ENCODE peak calls at places on chromosomes 4 and X, in ten cellular contexts. One of them, this sample, is unnamed.

GRCh38 chr4:125265846-125266245 is 48.9 kb upstream of the FAT4 start:
- DNase-seq in EL: no peak
- DNase-seq in H7: no peak
- DNase-seq in COR-L47: no peak
- DNase-seq in stimulated activated CD4-positive, alpha-beta T cell treated with anti-CD3 and anti-CD28 coated beads, Interleukin-1b, Interleukin-23, amount 100 ng/mL, for 4 hours: no peak
- DNase-seq in NT2/D1: no peak
- DNase-seq in left cardiac atrium: no peak
- DNase-seq in naive thymus-derived CD8-positive, alpha-beta T cell: no peak
- DNase-seq in NCI-H2081: no peak
- DNase-seq in HT1080: no peak
- DNase-seq in this sample: no peak

GRCh38 chr4:92198711-92199110 is 105.1 kb upstream of the GRID2 start:
- DNase-seq in EL: peak
- DNase-seq in H7: no peak
- DNase-seq in COR-L47: no peak
- DNase-seq in stimulated activated CD4-positive, alpha-beta T cell treated with anti-CD3 and anti-CD28 coated beads, Interleukin-1b, Interleukin-23, amount 100 ng/mL, for 4 hours: no peak
- DNase-seq in NT2/D1: no peak
- DNase-seq in left cardiac atrium: no peak
- DNase-seq in naive thymus-derived CD8-positive, alpha-beta T cell: no peak
- DNase-seq in NCI-H2081: no peak
- DNase-seq in HT1080: peak
- DNase-seq in this sample: no peak

GRCh38 chr4:154741877-154742851 is 1.6 kb upstream of the LRAT start:
- DNase-seq in EL: peak
- DNase-seq in H7: peak
- DNase-seq in COR-L47: no peak
- DNase-seq in stimulated activated CD4-positive, alpha-beta T cell treated with anti-CD3 and anti-CD28 coated beads, Interleukin-1b, Interleukin-23, amount 100 ng/mL, for 4 hours: no peak
- DNase-seq in NT2/D1: peak
- DNase-seq in left cardiac atrium: no peak
- DNase-seq in naive thymus-derived CD8-positive, alpha-beta T cell: no peak
- DNase-seq in NCI-H2081: no peak
- DNase-seq in HT1080: no peak
- DNase-seq in this sample: no peak

GRCh38 chr4:184444953-184445309 is 29.4 kb downstream of the IRF2 start:
- DNase-seq in EL: no peak
- DNase-seq in H7: no peak
- DNase-seq in COR-L47: no peak
- DNase-seq in stimulated activated CD4-positive, alpha-beta T cell treated with anti-CD3 and anti-CD28 coated beads, Interleukin-1b, Interleukin-23, amount 100 ng/mL, for 4 hours: no peak
- DNase-seq in NT2/D1: no peak
- DNase-seq in left cardiac atrium: no peak
- DNase-seq in naive thymus-derived CD8-positive, alpha-beta T cell: peak
- DNase-seq in NCI-H2081: no peak
- DNase-seq in HT1080: no peak
- DNase-seq in this sample: peak

GRCh38 chr4:68175562-68176155 is 46.0 kb upstream of the TMPRSS11F start:
- DNase-seq in EL: peak
- DNase-seq in H7: peak
- DNase-seq in COR-L47: peak
- DNase-seq in stimulated activated CD4-positive, alpha-beta T cell treated with anti-CD3 and anti-CD28 coated beads, Interleukin-1b, Interleukin-23, amount 100 ng/mL, for 4 hours: no peak
- DNase-seq in NT2/D1: peak
- DNase-seq in left cardiac atrium: no peak
- DNase-seq in naive thymus-derived CD8-positive, alpha-beta T cell: no peak
- DNase-seq in NCI-H2081: peak
- DNase-seq in HT1080: peak
- DNase-seq in this sample: peak

GRCh38 chr4:144820115-144820514 is 174.2 kb downstream of the HHIP start:
- DNase-seq in EL: peak
- DNase-seq in H7: no peak
- DNase-seq in COR-L47: no peak
- DNase-seq in stimulated activated CD4-positive, alpha-beta T cell treated with anti-CD3 and anti-CD28 coated beads, Interleukin-1b, Interleukin-23, amount 100 ng/mL, for 4 hours: no peak
- DNase-seq in NT2/D1: no peak
- DNase-seq in left cardiac atrium: no peak
- DNase-seq in naive thymus-derived CD8-positive, alpha-beta T cell: no peak
- DNase-seq in NCI-H2081: no peak
- DNase-seq in HT1080: peak
- DNase-seq in this sample: no peak

GRCh38 chr4:1365271-1366178 is 18.5 kb downstream of the UVSSA start:
- DNase-seq in EL: no peak
- DNase-seq in H7: peak
- DNase-seq in COR-L47: peak
- DNase-seq in stimulated activated CD4-positive, alpha-beta T cell treated with anti-CD3 and anti-CD28 coated beads, Interleukin-1b, Interleukin-23, amount 100 ng/mL, for 4 hours: no peak
- DNase-seq in NT2/D1: no peak
- DNase-seq in left cardiac atrium: peak
- DNase-seq in naive thymus-derived CD8-positive, alpha-beta T cell: no peak
- DNase-seq in NCI-H2081: peak
- DNase-seq in HT1080: no peak
- DNase-seq in this sample: no peak

GRCh38 chr4:105650190-105650589 is 58.3 kb downstream of the INTS12 start:
- DNase-seq in EL: no peak
- DNase-seq in H7: no peak
- DNase-seq in COR-L47: no peak
- DNase-seq in stimulated activated CD4-positive, alpha-beta T cell treated with anti-CD3 and anti-CD28 coated beads, Interleukin-1b, Interleukin-23, amount 100 ng/mL, for 4 hours: no peak
- DNase-seq in NT2/D1: no peak
- DNase-seq in left cardiac atrium: no peak
- DNase-seq in naive thymus-derived CD8-positive, alpha-beta T cell: no peak
- DNase-seq in NCI-H2081: no peak
- DNase-seq in HT1080: no peak
- DNase-seq in this sample: no peak

GRCh38 chrX:19382500-19383145 is 38.9 kb downstream of the PDHA1 start:
- DNase-seq in EL: no peak
- DNase-seq in H7: peak
- DNase-seq in COR-L47: no peak
- DNase-seq in stimulated activated CD4-positive, alpha-beta T cell treated with anti-CD3 and anti-CD28 coated beads, Interleukin-1b, Interleukin-23, amount 100 ng/mL, for 4 hours: no peak
- DNase-seq in NT2/D1: peak
- DNase-seq in left cardiac atrium: no peak
- DNase-seq in naive thymus-derived CD8-positive, alpha-beta T cell: peak
- DNase-seq in NCI-H2081: no peak
- DNase-seq in HT1080: peak
- DNase-seq in this sample: peak

GRCh38 chrX:6225307-6226052 is 3.2 kb downstream of the NLGN4X start:
- DNase-seq in EL: no peak
- DNase-seq in H7: peak
- DNase-seq in COR-L47: no peak
- DNase-seq in stimulated activated CD4-positive, alpha-beta T cell treated with anti-CD3 and anti-CD28 coated beads, Interleukin-1b, Interleukin-23, amount 100 ng/mL, for 4 hours: no peak
- DNase-seq in NT2/D1: no peak
- DNase-seq in left cardiac atrium: no peak
- DNase-seq in naive thymus-derived CD8-positive, alpha-beta T cell: no peak
- DNase-seq in NCI-H2081: no peak
- DNase-seq in HT1080: no peak
- DNase-seq in this sample: no peak

GRCh38 chr4:10083331-10083769 is 33.2 kb downstream of the WDR1 start:
- DNase-seq in EL: no peak
- DNase-seq in H7: no peak
- DNase-seq in COR-L47: no peak
- DNase-seq in stimulated activated CD4-positive, alpha-beta T cell treated with anti-CD3 and anti-CD28 coated beads, Interleukin-1b, Interleukin-23, amount 100 ng/mL, for 4 hours: no peak
- DNase-seq in NT2/D1: no peak
- DNase-seq in left cardiac atrium: no peak
- DNase-seq in naive thymus-derived CD8-positive, alpha-beta T cell: no peak
- DNase-seq in NCI-H2081: no peak
- DNase-seq in HT1080: no peak
- DNase-seq in this sample: no peak

GRCh38 chrX:20913760-20914159 is 460.5 kb upstream of the CNKSR2 start:
- DNase-seq in EL: no peak
- DNase-seq in H7: peak
- DNase-seq in COR-L47: no peak
- DNase-seq in stimulated activated CD4-positive, alpha-beta T cell treated with anti-CD3 and anti-CD28 coated beads, Interleukin-1b, Interleukin-23, amount 100 ng/mL, for 4 hours: no peak
- DNase-seq in NT2/D1: peak
- DNase-seq in left cardiac atrium: no peak
- DNase-seq in naive thymus-derived CD8-positive, alpha-beta T cell: no peak
- DNase-seq in NCI-H2081: no peak
- DNase-seq in HT1080: no peak
- DNase-seq in this sample: no peak

GRCh38 chr4:108048997-108049396 is 59.3 kb downstream of the HADH start:
- DNase-seq in EL: no peak
- DNase-seq in H7: no peak
- DNase-seq in COR-L47: no peak
- DNase-seq in stimulated activated CD4-positive, alpha-beta T cell treated with anti-CD3 and anti-CD28 coated beads, Interleukin-1b, Interleukin-23, amount 100 ng/mL, for 4 hours: no peak
- DNase-seq in NT2/D1: no peak
- DNase-seq in left cardiac atrium: no peak
- DNase-seq in naive thymus-derived CD8-positive, alpha-beta T cell: no peak
- DNase-seq in NCI-H2081: no peak
- DNase-seq in HT1080: no peak
- DNase-seq in this sample: no peak

GRCh38 chr4:122909683-122910082 is 12.7 kb downstream of the NUDT6 start:
- DNase-seq in EL: no peak
- DNase-seq in H7: no peak
- DNase-seq in COR-L47: no peak
- DNase-seq in stimulated activated CD4-positive, alpha-beta T cell treated with anti-CD3 and anti-CD28 coated beads, Interleukin-1b, Interleukin-23, amount 100 ng/mL, for 4 hours: no peak
- DNase-seq in NT2/D1: no peak
- DNase-seq in left cardiac atrium: no peak
- DNase-seq in naive thymus-derived CD8-positive, alpha-beta T cell: no peak
- DNase-seq in NCI-H2081: no peak
- DNase-seq in HT1080: no peak
- DNase-seq in this sample: no peak

GRCh38 chr4:52244773-52245360 is 193.8 kb downstream of the SPATA18 start:
- DNase-seq in EL: no peak
- DNase-seq in H7: no peak
- DNase-seq in COR-L47: peak
- DNase-seq in stimulated activated CD4-positive, alpha-beta T cell treated with anti-CD3 and anti-CD28 coated beads, Interleukin-1b, Interleukin-23, amount 100 ng/mL, for 4 hours: no peak
- DNase-seq in NT2/D1: no peak
- DNase-seq in left cardiac atrium: no peak
- DNase-seq in naive thymus-derived CD8-positive, alpha-beta T cell: no peak
- DNase-seq in NCI-H2081: peak
- DNase-seq in HT1080: no peak
- DNase-seq in this sample: no peak

GRCh38 chr4:102169345-102169744 is 175.9 kb downstream of the SLC39A8 start:
- DNase-seq in EL: no peak
- DNase-seq in H7: peak
- DNase-seq in COR-L47: peak
- DNase-seq in stimulated activated CD4-positive, alpha-beta T cell treated with anti-CD3 and anti-CD28 coated beads, Interleukin-1b, Interleukin-23, amount 100 ng/mL, for 4 hours: no peak
- DNase-seq in NT2/D1: peak
- DNase-seq in left cardiac atrium: no peak
- DNase-seq in naive thymus-derived CD8-positive, alpha-beta T cell: no peak
- DNase-seq in NCI-H2081: peak
- DNase-seq in HT1080: peak
- DNase-seq in this sample: no peak

GRCh38 chr4:125838924-125839323 is 524.2 kb downstream of the FAT4 start:
- DNase-seq in EL: peak
- DNase-seq in H7: no peak
- DNase-seq in COR-L47: no peak
- DNase-seq in stimulated activated CD4-positive, alpha-beta T cell treated with anti-CD3 and anti-CD28 coated beads, Interleukin-1b, Interleukin-23, amount 100 ng/mL, for 4 hours: no peak
- DNase-seq in NT2/D1: no peak
- DNase-seq in left cardiac atrium: no peak
- DNase-seq in naive thymus-derived CD8-positive, alpha-beta T cell: no peak
- DNase-seq in NCI-H2081: no peak
- DNase-seq in HT1080: no peak
- DNase-seq in this sample: no peak

GRCh38 chrX:153416781-153417180 is 5.5 kb downstream of the ZFP92 start:
- DNase-seq in EL: no peak
- DNase-seq in H7: no peak
- DNase-seq in COR-L47: no peak
- DNase-seq in stimulated activated CD4-positive, alpha-beta T cell treated with anti-CD3 and anti-CD28 coated beads, Interleukin-1b, Interleukin-23, amount 100 ng/mL, for 4 hours: no peak
- DNase-seq in NT2/D1: no peak
- DNase-seq in left cardiac atrium: no peak
- DNase-seq in naive thymus-derived CD8-positive, alpha-beta T cell: no peak
- DNase-seq in NCI-H2081: no peak
- DNase-seq in HT1080: no peak
- DNase-seq in this sample: no peak

GRCh38 chrX:137549846-137550534 is 15.9 kb upstream of the ZIC3 start:
- DNase-seq in EL: no peak
- DNase-seq in H7: peak
- DNase-seq in COR-L47: no peak
- DNase-seq in stimulated activated CD4-positive, alpha-beta T cell treated with anti-CD3 and anti-CD28 coated beads, Interleukin-1b, Interleukin-23, amount 100 ng/mL, for 4 hours: no peak
- DNase-seq in NT2/D1: no peak
- DNase-seq in left cardiac atrium: no peak
- DNase-seq in naive thymus-derived CD8-positive, alpha-beta T cell: no peak
- DNase-seq in NCI-H2081: no peak
- DNase-seq in HT1080: no peak
- DNase-seq in this sample: no peak

GRCh38 chrX:154436290-154436596 is 711 bp upstream of the GDI1 start:
- DNase-seq in EL: no peak
- DNase-seq in H7: no peak
- DNase-seq in COR-L47: no peak
- DNase-seq in stimulated activated CD4-positive, alpha-beta T cell treated with anti-CD3 and anti-CD28 coated beads, Interleukin-1b, Interleukin-23, amount 100 ng/mL, for 4 hours: no peak
- DNase-seq in NT2/D1: no peak
- DNase-seq in left cardiac atrium: no peak
- DNase-seq in naive thymus-derived CD8-positive, alpha-beta T cell: no peak
- DNase-seq in NCI-H2081: no peak
- DNase-seq in HT1080: no peak
- DNase-seq in this sample: no peak

GRCh38 chrX:21176927-21177571 is 197.2 kb upstream of the CNKSR2 start:
- DNase-seq in EL: peak
- DNase-seq in H7: no peak
- DNase-seq in COR-L47: no peak
- DNase-seq in stimulated activated CD4-positive, alpha-beta T cell treated with anti-CD3 and anti-CD28 coated beads, Interleukin-1b, Interleukin-23, amount 100 ng/mL, for 4 hours: no peak
- DNase-seq in NT2/D1: no peak
- DNase-seq in left cardiac atrium: no peak
- DNase-seq in naive thymus-derived CD8-positive, alpha-beta T cell: no peak
- DNase-seq in NCI-H2081: peak
- DNase-seq in HT1080: no peak
- DNase-seq in this sample: no peak

GRCh38 chr4:37389967-37390580 is 145.5 kb downstream of the NWD2 start:
- DNase-seq in EL: peak
- DNase-seq in H7: peak
- DNase-seq in COR-L47: peak
- DNase-seq in stimulated activated CD4-positive, alpha-beta T cell treated with anti-CD3 and anti-CD28 coated beads, Interleukin-1b, Interleukin-23, amount 100 ng/mL, for 4 hours: no peak
- DNase-seq in NT2/D1: peak
- DNase-seq in left cardiac atrium: no peak
- DNase-seq in naive thymus-derived CD8-positive, alpha-beta T cell: no peak
- DNase-seq in NCI-H2081: peak
- DNase-seq in HT1080: peak
- DNase-seq in this sample: no peak

GRCh38 chr4:52713456-52713937 is 37.7 kb downstream of the ERVMER34-1 start:
- DNase-seq in EL: no peak
- DNase-seq in H7: no peak
- DNase-seq in COR-L47: no peak
- DNase-seq in stimulated activated CD4-positive, alpha-beta T cell treated with anti-CD3 and anti-CD28 coated beads, Interleukin-1b, Interleukin-23, amount 100 ng/mL, for 4 hours: no peak
- DNase-seq in NT2/D1: no peak
- DNase-seq in left cardiac atrium: no peak
- DNase-seq in naive thymus-derived CD8-positive, alpha-beta T cell: no peak
- DNase-seq in NCI-H2081: no peak
- DNase-seq in HT1080: peak
- DNase-seq in this sample: no peak

GRCh38 chr4:100895572-100896197 is 377.9 kb upstream of the EMCN start:
- DNase-seq in EL: peak
- DNase-seq in H7: no peak
- DNase-seq in COR-L47: no peak
- DNase-seq in stimulated activated CD4-positive, alpha-beta T cell treated with anti-CD3 and anti-CD28 coated beads, Interleukin-1b, Interleukin-23, amount 100 ng/mL, for 4 hours: no peak
- DNase-seq in NT2/D1: no peak
- DNase-seq in left cardiac atrium: no peak
- DNase-seq in naive thymus-derived CD8-positive, alpha-beta T cell: no peak
- DNase-seq in NCI-H2081: no peak
- DNase-seq in HT1080: peak
- DNase-seq in this sample: no peak

GRCh38 chrX:53321216-53321942 is 40.0 kb upstream of the IQSEC2 start:
- DNase-seq in EL: no peak
- DNase-seq in H7: peak
- DNase-seq in COR-L47: no peak
- DNase-seq in stimulated activated CD4-positive, alpha-beta T cell treated with anti-CD3 and anti-CD28 coated beads, Interleukin-1b, Interleukin-23, amount 100 ng/mL, for 4 hours: no peak
- DNase-seq in NT2/D1: no peak
- DNase-seq in left cardiac atrium: no peak
- DNase-seq in naive thymus-derived CD8-positive, alpha-beta T cell: no peak
- DNase-seq in NCI-H2081: no peak
- DNase-seq in HT1080: no peak
- DNase-seq in this sample: no peak

GRCh38 chr4:990746-991367 is 2.3 kb downstream of the SLC26A1 start:
- DNase-seq in EL: no peak
- DNase-seq in H7: no peak
- DNase-seq in COR-L47: no peak
- DNase-seq in stimulated activated CD4-positive, alpha-beta T cell treated with anti-CD3 and anti-CD28 coated beads, Interleukin-1b, Interleukin-23, amount 100 ng/mL, for 4 hours: no peak
- DNase-seq in NT2/D1: no peak
- DNase-seq in left cardiac atrium: no peak
- DNase-seq in naive thymus-derived CD8-positive, alpha-beta T cell: no peak
- DNase-seq in NCI-H2081: no peak
- DNase-seq in HT1080: no peak
- DNase-seq in this sample: no peak

This sample was measured in activated CD4-positive, CD25-positive, alpha-beta regulatory T cell treated with anti-CD3 and anti-CD28 coated beads, Interleukin-2, amount 50 U/mL, for 16 hours.